ENCODE peak calls at places on chromosomes 1 and 21, in four cellular contexts. W is nephron progenitor cell; R is stimulated activated CD4-positive, alpha-beta T cell treated with anti-CD3 and anti-CD28 coated beads, Interleukin-4, amount 100 ng/mL, for 48 hours; A is H9. T is an unnamed sample.

GRCh38 chr1:235910357-235911299 is 43.9 kb upstream of the LYST start:
- DNase-seq in A (peak), W (peak), R (peak), T (no peak)

GRCh38 chr1:206472454-206472853 is 2.2 kb downstream of the IKBKE start:
- DNase-seq in W (peak), A (peak), R (no peak), T (no peak)

GRCh38 chr1:223248787-223249175 is 105.7 kb upstream of the TLR5 start:
- DNase-seq in W (no peak), R (no peak), A (no peak), T (no peak)

GRCh38 chr1:78520216-78520615 is 29.4 kb downstream of the PTGFR start:
- DNase-seq in R (no peak), W (no peak), A (no peak), T (no peak)

GRCh38 chr1:5876251-5876650 is 116.0 kb downstream of the NPHP4 start:
- DNase-seq in A (no peak), W (no peak), R (no peak), T (no peak)

GRCh38 chr1:192311281-192311680 is 5.5 kb upstream of the RGS21 start:
- DNase-seq in A (no peak), W (no peak), R (no peak), T (peak)

GRCh38 chr21:33936221-33937038 is 20.8 kb upstream of the ATP5PO start:
- DNase-seq in R (no peak), W (no peak), A (no peak), T (no peak)

GRCh38 chr1:35882945-35883680 is at the start of gene AGO1:
- DNase-seq in W (peak), A (peak), R (peak), T (peak)

GRCh38 chr1:164735315-164736052 is 176.5 kb downstream of the PBX1 start:
- DNase-seq in W (no peak), R (no peak), A (no peak), T (no peak)

GRCh38 chr1:17637055-17637454 is 97.6 kb downstream of the ARHGEF10L start:
- DNase-seq in W (no peak), A (no peak), R (no peak), T (no peak)

GRCh38 chr1:186757851-186758250 is 70.9 kb upstream of the PLA2G4A start:
- DNase-seq in R (no peak), W (no peak), A (no peak), T (no peak)

GRCh38 chr1:147273409-147274307 is 31.2 kb downstream of the CHD1L start:
- DNase-seq in W (peak), A (no peak), R (no peak), T (peak)

GRCh38 chr1:217040696-217041095 is 317.5 kb upstream of the ESRRG start:
- DNase-seq in R (no peak), W (no peak), A (no peak), T (no peak)

GRCh38 chr1:39632491-39633417 is 6.7 kb downstream of the HEYL start:
- DNase-seq in A (peak), R (no peak), W (peak), T (no peak)

GRCh38 chr1:27435566-27436203 is 43.3 kb downstream of the GPR3 start:
- DNase-seq in A (no peak), R (no peak), W (no peak), T (no peak)

GRCh38 chr1:75233302-75233929 is 99.2 kb downstream of the LHX8 start:
- DNase-seq in R (no peak), W (no peak), A (no peak), T (no peak)

GRCh38 chr1:152225678-152226077 is 1.7 kb upstream of the HRNR start:
- DNase-seq in A (no peak), W (no peak), R (no peak), T (no peak)

GRCh38 chr1:237383825-237384612 is 342.0 kb downstream of the RYR2 start:
- DNase-seq in W (no peak), R (no peak), A (no peak), T (no peak)

GRCh38 chr1:119673171-119673940 is 25.3 kb upstream of the ZNF697 start:
- DNase-seq in W (no peak), A (no peak), R (no peak), T (no peak)

GRCh38 chr1:85366391-85366790 is 90.0 kb upstream of the BCL10 start:
- DNase-seq in W (no peak), A (no peak), R (no peak), T (peak)

GRCh38 chr21:41763398-41763931 is 3.4 kb downstream of the RIPK4 start:
- DNase-seq in R (no peak), A (no peak), W (no peak), T (no peak)

GRCh38 chr1:178166625-178167024 is 72.7 kb downstream of the RASAL2 start:
- DNase-seq in A (no peak), R (no peak), W (no peak), T (no peak)

GRCh38 chr1:12001249-12001917 is 17.9 kb upstream of the MIIP start:
- DNase-seq in W (peak), R (peak), A (peak), T (no peak)

T was measured in pulmonary artery endothelial cell.